ENCODE peak calls at places on chromosome 6, in four cellular contexts. L is CD8-positive, alpha-beta memory T cell; W is uterus; Z is SJCRH30. Q is an unnamed sample.

GRCh38 chr6:54695815-54696214 is 150.8 kb upstream of the FAM83B start:
- DNase-seq in Z (no peak), L (no peak), W (no peak), Q (no peak)

GRCh38 chr6:39342692-39343460 is 20.4 kb upstream of the KCNK16 start:
- DNase-seq in L (no peak), Z (peak; percentile 80), W (no peak), Q (no peak)

GRCh38 chr6:83511901-83512681 is at the start of gene PRSS35:
- DNase-seq in L (peak; percentile 10), W (peak; percentile 17), Z (no peak), Q (no peak)

GRCh38 chr6:109690373-109690739 is 646 bp downstream of the AK9 start:
- DNase-seq in L (peak; percentile 57), Z (peak; percentile 45), W (peak; percentile 34), Q (peak; percentile 52)

GRCh38 chr6:50602191-50602810 is 111.0 kb upstream of the TFAP2D start:
- DNase-seq in L (no peak), W (no peak), Z (no peak), Q (no peak)

GRCh38 chr6:156984178-156984738 is 207.1 kb downstream of the ARID1B start:
- DNase-seq in Z (no peak), L (no peak), W (no peak), Q (no peak)

GRCh38 chr6:70709826-70710225 is 42.1 kb downstream of the SMAP1 start:
- DNase-seq in W (no peak), L (no peak), Z (no peak), Q (no peak)

GRCh38 chr6:41937881-41938574 is 3.6 kb downstream of the CCND3 start:
- DNase-seq in L (peak; percentile 41), Z (peak; percentile 75), W (peak; percentile 33), Q (peak; percentile 26)

GRCh38 chr6:169701218-169701952 is 444 bp downstream of the WDR27 start:
- DNase-seq in L (no peak), W (no peak), Z (no peak), Q (no peak)

GRCh38 chr6:167300902-167301425 is 9.8 kb downstream of the UNC93A start:
- DNase-seq in W (no peak), Z (no peak), L (no peak), Q (no peak)
- H3K9me3 ChIP-seq in W (no peaks in the 10 kb centered on the region), Z (no peaks in the 10 kb centered on the region), L (no peaks in the 10 kb centered on the region), Q (no peaks in the 10 kb centered on the region)

GRCh38 chr6:160974304-160974771 is 17.2 kb upstream of the MAP3K4 start:
- DNase-seq in L (no peak), W (peak; percentile 88), Z (no peak), Q (no peak)
- H3K9me3 ChIP-seq in L (no peaks in the 10 kb centered on the region), W (no peaks in the 10 kb centered on the region), Z (no peaks in the 10 kb centered on the region), Q (no peaks in the 10 kb centered on the region)

GRCh38 chr6:111278738-111279137 is 191.4 kb downstream of the SLC16A10 start:
- DNase-seq in Z (no peak), L (no peak), W (no peak), Q (no peak)

GRCh38 chr6:111283707-111284106 is 196.4 kb downstream of the SLC16A10 start:
- DNase-seq in Z (no peak), L (no peak), W (no peak), Q (no peak)

GRCh38 chr6:111282564-111282963 is 195.3 kb downstream of the SLC16A10 start:
- DNase-seq in L (no peak), Z (no peak), W (no peak), Q (no peak)

GRCh38 chr6:111277819-111278218 is 190.5 kb downstream of the SLC16A10 start:
- DNase-seq in L (no peak), W (no peak), Z (no peak), Q (no peak)

DNA sequence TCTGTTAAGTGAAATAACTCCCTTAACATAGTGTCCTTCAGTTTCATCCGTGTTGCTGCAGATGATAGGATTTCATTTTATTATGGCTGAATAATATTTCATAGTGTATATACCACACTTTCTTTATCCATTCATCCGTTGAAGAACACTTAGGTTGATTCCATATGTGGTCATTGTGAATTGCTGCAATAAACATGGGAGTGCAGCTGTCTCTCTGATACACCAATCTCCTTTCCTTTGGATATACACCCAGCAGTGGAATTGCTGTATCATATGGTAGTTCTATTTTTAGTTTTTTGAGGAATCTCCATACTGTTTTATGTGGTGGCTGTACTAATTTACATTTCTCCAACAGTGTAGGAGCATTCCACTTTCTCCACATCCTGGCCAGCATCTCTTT is 193.1 kb downstream of the SLC16A10 start:
- DNase-seq in L (no peak), Z (no peak), W (no peak), Q (no peak)
- H3K9me3 ChIP-seq in L (no peaks in the 10 kb centered on the region), Z (no peaks in the 10 kb centered on the region), W (peaks cover 10% of the 10 kb centered on the region), Q (no peaks in the 10 kb centered on the region)

DNA sequence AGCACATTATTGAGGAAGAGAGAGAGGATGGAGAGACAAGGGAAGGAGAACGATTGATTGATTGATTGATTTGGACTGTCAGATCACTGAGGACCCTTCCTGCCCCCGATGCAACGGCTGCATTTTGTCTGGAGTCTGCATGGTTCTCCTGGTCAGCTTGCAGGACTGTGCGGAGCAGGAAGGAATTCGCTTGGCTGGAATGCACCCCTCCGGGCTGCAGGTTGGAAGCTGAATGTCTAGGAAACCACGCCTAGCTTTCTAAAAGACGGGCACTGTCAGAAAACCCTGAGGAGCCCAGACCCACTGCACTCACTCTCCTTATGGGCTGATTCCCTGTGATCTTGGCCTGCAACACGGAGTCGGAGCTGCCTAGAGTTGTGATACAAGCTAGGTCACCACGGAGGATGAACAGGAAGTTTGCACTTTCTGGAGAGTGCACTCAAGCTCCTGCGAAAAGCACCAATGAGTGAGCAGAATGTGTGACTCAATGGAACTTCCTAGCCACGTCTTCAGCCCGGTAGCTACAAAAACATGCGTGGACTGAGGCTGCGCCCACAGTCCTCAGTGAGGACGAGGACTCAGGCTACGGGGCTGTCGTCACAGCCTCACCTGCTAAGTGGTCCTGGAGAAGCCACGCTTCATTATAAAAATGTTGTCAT is 14.4 kb downstream of the DACT2 start:
- DNase-seq in L (no peak), Z (no peak), W (no peak), Q (no peak)
- H3K9me3 ChIP-seq in L (no peaks in the 10 kb centered on the region), Z (no peaks in the 10 kb centered on the region), W (no peaks in the 10 kb centered on the region), Q (no peaks in the 10 kb centered on the region)

GRCh38 chr6:148211777-148212324 is 130.8 kb upstream of the SASH1 start:
- DNase-seq in L (no peak), W (no peak), Z (no peak), Q (no peak)
- H3K9me3 ChIP-seq in L (no peaks in the 10 kb centered on the region), W (no peaks in the 10 kb centered on the region), Z (no peaks in the 10 kb centered on the region), Q (no peaks in the 10 kb centered on the region)

DNA sequence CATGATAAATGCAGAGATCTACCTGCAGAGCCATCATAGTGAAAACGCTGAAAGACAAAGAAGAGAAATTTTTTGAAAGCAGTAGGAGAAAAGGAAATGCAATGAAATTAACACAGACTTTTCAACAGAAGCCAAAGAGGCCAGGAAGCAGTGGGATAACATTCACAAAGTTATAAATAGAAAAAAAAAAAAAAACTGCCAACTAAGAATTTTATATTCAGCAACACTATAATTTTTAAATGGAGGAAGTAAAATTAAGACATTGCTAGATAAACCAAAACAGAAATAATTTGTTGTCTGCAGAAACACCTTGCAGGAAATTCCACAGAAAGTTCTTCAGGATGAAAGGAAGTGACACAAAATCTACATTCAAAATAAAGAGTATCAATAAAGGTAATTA is 591.5 kb upstream of the ID4 start:
- DNase-seq in L (no peak), W (no peak), Z (no peak), Q (no peak)
- H3K9me3 ChIP-seq in L (no peaks in the 10 kb centered on the region), W (peaks cover 6% of the 10 kb centered on the region), Z (no peaks in the 10 kb centered on the region), Q (no peaks in the 10 kb centered on the region)

DNA sequence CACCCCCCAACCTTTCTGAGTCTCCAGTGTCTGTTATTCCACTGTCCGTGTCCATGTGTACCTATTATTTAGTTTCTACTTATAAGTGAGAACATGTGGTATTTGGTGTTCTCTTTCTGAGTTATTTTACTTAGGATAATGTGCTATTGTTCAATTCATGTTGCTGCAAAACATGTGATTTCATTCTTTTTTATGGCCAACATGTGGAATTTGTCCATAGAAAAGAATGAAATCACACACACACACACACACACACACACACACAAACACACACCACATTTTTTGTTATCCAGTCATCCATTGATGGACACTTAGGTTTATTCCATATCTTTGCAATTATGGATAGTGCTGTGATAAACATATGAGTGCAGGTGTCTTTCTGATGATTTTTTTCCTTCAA is 23.5 kb downstream of the IGF2R start:
- DNase-seq in Z (no peak), W (no peak), L (no peak), Q (no peak)
- H3K9me3 ChIP-seq in Z (peaks cover 3% of the 10 kb centered on the region), W (peaks cover 10% of the 10 kb centered on the region), L (no peaks in the 10 kb centered on the region), Q (no peaks in the 10 kb centered on the region)

GRCh38 chr6:168214586-168215104 is 104.9 kb downstream of the DACT2 start:
- DNase-seq in W (no peak), L (no peak), Z (no peak), Q (no peak)
- H3K9me3 ChIP-seq in W (no peaks in the 10 kb centered on the region), L (no peaks in the 10 kb centered on the region), Z (no peaks in the 10 kb centered on the region), Q (no peaks in the 10 kb centered on the region)

GRCh38 chr6:164791498-164791897 is 517.9 kb downstream of the C6orf118 start:
- DNase-seq in L (no peak), Z (no peak), W (no peak), Q (no peak)
- H3K9me3 ChIP-seq in L (no peaks in the 10 kb centered on the region), Z (no peaks in the 10 kb centered on the region), W (no peaks in the 10 kb centered on the region), Q (peaks cover 4% of the 10 kb centered on the region)

GRCh38 chr6:14776307-14776706 is 469.6 kb upstream of the JARID2 start:
- DNase-seq in L (no peak), Z (no peak), W (no peak), Q (no peak)
- H3K9me3 ChIP-seq in L (no peaks in the 10 kb centered on the region), Z (no peaks in the 10 kb centered on the region), W (no peaks in the 10 kb centered on the region), Q (no peaks in the 10 kb centered on the region)

Q was measured in T-helper 17 cell.